ENCODE peak calls at places on chromosome 11, in five cellular contexts. One of them, this sample, is unnamed.

GRCh38 chr11:111460752-111461305 is 51.4 kb downstream of the BTG4 start:
- DNase-seq in fibroblast of lung: peak; percentile 76
- DNase-seq in body of pancreas: no peak
- DNase-seq in right lobe of liver: no peak
- DNase-seq in bronchial epithelial cell: no peak
- DNase-seq in this sample: no peak

GRCh38 chr11:623999-624704 is 603 bp downstream of the CDHR5 start:
- DNase-seq in fibroblast of lung: no peak
- DNase-seq in body of pancreas: no peak
- DNase-seq in right lobe of liver: peak; percentile 76
- DNase-seq in bronchial epithelial cell: peak; percentile 48
- DNase-seq in this sample: no peak

GRCh38 chr11:64156235-64157011 is 9.5 kb downstream of the MACROD1 start:
- DNase-seq in fibroblast of lung: no peak
- DNase-seq in body of pancreas: no peak
- DNase-seq in right lobe of liver: no peak
- DNase-seq in bronchial epithelial cell: no peak
- DNase-seq in this sample: no peak

GRCh38 chr11:122650619-122651018 is 4.9 kb upstream of the UBASH3B start:
- DNase-seq in fibroblast of lung: no peak
- DNase-seq in body of pancreas: no peak
- DNase-seq in right lobe of liver: no peak
- DNase-seq in bronchial epithelial cell: no peak
- DNase-seq in this sample: no peak

GRCh38 chr11:122229078-122229477 is 113.1 kb upstream of the BLID start:
- DNase-seq in fibroblast of lung: peak; percentile 79
- DNase-seq in body of pancreas: no peak
- DNase-seq in right lobe of liver: no peak
- DNase-seq in bronchial epithelial cell: no peak
- DNase-seq in this sample: no peak

GRCh38 chr11:124840666-124841065 is 24.6 kb upstream of the ROBO3 start:
- DNase-seq in fibroblast of lung: no peak
- DNase-seq in body of pancreas: no peak
- DNase-seq in right lobe of liver: no peak
- DNase-seq in bronchial epithelial cell: no peak
- DNase-seq in this sample: no peak

GRCh38 chr11:128040603-128041002 is 546.8 kb downstream of the ETS1 start:
- DNase-seq in fibroblast of lung: peak; percentile 28
- DNase-seq in body of pancreas: no peak
- DNase-seq in right lobe of liver: no peak
- DNase-seq in bronchial epithelial cell: no peak
- DNase-seq in this sample: no peak

GRCh38 chr11:39732002-39732401 is 1727.5 kb downstream of the LRRC4C start:
- DNase-seq in fibroblast of lung: no peak
- DNase-seq in body of pancreas: no peak
- DNase-seq in right lobe of liver: no peak
- DNase-seq in bronchial epithelial cell: no peak
- DNase-seq in this sample: no peak

GRCh38 chr11:115439385-115439784 is 64.8 kb downstream of the CADM1 start:
- DNase-seq in fibroblast of lung: peak; percentile 89
- DNase-seq in body of pancreas: no peak
- DNase-seq in right lobe of liver: no peak
- DNase-seq in bronchial epithelial cell: peak; percentile 41
- DNase-seq in this sample: no peak

GRCh38 chr11:74592063-74592440 is 330 bp upstream of the POLD3 start:
- DNase-seq in fibroblast of lung: no peak
- DNase-seq in body of pancreas: peak; percentile 32
- DNase-seq in right lobe of liver: no peak
- DNase-seq in bronchial epithelial cell: no peak
- DNase-seq in this sample: no peak

GRCh38 chr11:11769782-11770181 is 72.0 kb upstream of the USP47 start:
- DNase-seq in fibroblast of lung: no peak
- DNase-seq in body of pancreas: no peak
- DNase-seq in right lobe of liver: no peak
- DNase-seq in bronchial epithelial cell: no peak
- DNase-seq in this sample: no peak

GRCh38 chr11:45658292-45658991 is 7.0 kb downstream of the CHST1 start:
- DNase-seq in fibroblast of lung: peak; percentile 72
- DNase-seq in body of pancreas: no peak
- DNase-seq in right lobe of liver: peak; percentile 73
- DNase-seq in bronchial epithelial cell: no peak
- DNase-seq in this sample: peak; percentile 63

GRCh38 chr11:32328392-32328791 is 106.9 kb downstream of the WT1 start:
- DNase-seq in fibroblast of lung: no peak
- DNase-seq in body of pancreas: no peak
- DNase-seq in right lobe of liver: no peak
- DNase-seq in bronchial epithelial cell: no peak
- DNase-seq in this sample: no peak

GRCh38 chr11:67356867-67357561 is 3.7 kb upstream of the POLD4 start:
- DNase-seq in fibroblast of lung: peak; percentile 73
- DNase-seq in body of pancreas: peak; percentile 75
- DNase-seq in right lobe of liver: peak; percentile 72
- DNase-seq in bronchial epithelial cell: peak; percentile 66
- DNase-seq in this sample: no peak

GRCh38 chr11:73426184-73426845 is 50.1 kb downstream of the RELT start:
- DNase-seq in fibroblast of lung: peak; percentile 73
- DNase-seq in body of pancreas: no peak
- DNase-seq in right lobe of liver: no peak
- DNase-seq in bronchial epithelial cell: no peak
- DNase-seq in this sample: no peak

GRCh38 chr11:84909740-84910139 is 717.4 kb downstream of the DLG2 start:
- DNase-seq in fibroblast of lung: no peak
- DNase-seq in body of pancreas: no peak
- DNase-seq in right lobe of liver: no peak
- DNase-seq in bronchial epithelial cell: no peak
- DNase-seq in this sample: no peak

GRCh38 chr11:70739811-70740474 is 341.6 kb downstream of the CTTN start:
- DNase-seq in fibroblast of lung: no peak
- DNase-seq in body of pancreas: no peak
- DNase-seq in right lobe of liver: peak; percentile 46
- DNase-seq in bronchial epithelial cell: no peak
- DNase-seq in this sample: no peak

GRCh38 chr11:128559496-128560103 is 27.8 kb downstream of the ETS1 start:
- DNase-seq in fibroblast of lung: no peak
- DNase-seq in body of pancreas: no peak
- DNase-seq in right lobe of liver: no peak
- DNase-seq in bronchial epithelial cell: peak; percentile 34
- DNase-seq in this sample: no peak

GRCh38 chr11:67396587-67397398 is 4.9 kb downstream of the PPP1CA start:
- DNase-seq in fibroblast of lung: no peak
- DNase-seq in body of pancreas: no peak
- DNase-seq in right lobe of liver: no peak
- DNase-seq in bronchial epithelial cell: no peak
- DNase-seq in this sample: no peak

GRCh38 chr11:76588455-76589325 is 81.9 kb downstream of the LRRC32 start:
- DNase-seq in fibroblast of lung: no peak
- DNase-seq in body of pancreas: no peak
- DNase-seq in right lobe of liver: peak; percentile 79
- DNase-seq in bronchial epithelial cell: no peak
- DNase-seq in this sample: peak; percentile 59

GRCh38 chr11:107859459-107860239 is 1.1 kb upstream of the SLC35F2 start:
- DNase-seq in fibroblast of lung: no peak
- DNase-seq in body of pancreas: peak; percentile 38
- DNase-seq in right lobe of liver: peak; percentile 68
- DNase-seq in bronchial epithelial cell: peak; percentile 28
- DNase-seq in this sample: no peak

GRCh38 chr11:88179966-88180629 is 4.9 kb upstream of the RAB38 start:
- DNase-seq in fibroblast of lung: peak; percentile 7
- DNase-seq in body of pancreas: no peak
- DNase-seq in right lobe of liver: no peak
- DNase-seq in bronchial epithelial cell: peak; percentile 97
- DNase-seq in this sample: no peak

GRCh38 chr11:4606231-4607015 is 1.6 kb downstream of the TRIM68 start:
- DNase-seq in fibroblast of lung: peak; percentile 11
- DNase-seq in body of pancreas: no peak
- DNase-seq in right lobe of liver: no peak
- DNase-seq in bronchial epithelial cell: peak; percentile 11
- DNase-seq in this sample: no peak

GRCh38 chr11:6481924-6482275 is 599 bp downstream of the TIMM10B start:
- DNase-seq in fibroblast of lung: no peak
- DNase-seq in body of pancreas: peak; percentile 26
- DNase-seq in right lobe of liver: no peak
- DNase-seq in bronchial epithelial cell: no peak
- DNase-seq in this sample: no peak

GRCh38 chr11:872799-873198 is 30.1 kb downstream of the TSPAN4 start:
- DNase-seq in fibroblast of lung: no peak
- DNase-seq in body of pancreas: no peak
- DNase-seq in right lobe of liver: no peak
- DNase-seq in bronchial epithelial cell: no peak
- DNase-seq in this sample: no peak

GRCh38 chr11:693415-693831 is 1.6 kb downstream of the DEAF1 start:
- DNase-seq in fibroblast of lung: no peak
- DNase-seq in body of pancreas: no peak
- DNase-seq in right lobe of liver: no peak
- DNase-seq in bronchial epithelial cell: no peak
- DNase-seq in this sample: no peak

GRCh38 chr11:100689141-100689540 is 2.1 kb downstream of the ARHGAP42 start:
- DNase-seq in fibroblast of lung: no peak
- DNase-seq in body of pancreas: no peak
- DNase-seq in right lobe of liver: no peak
- DNase-seq in bronchial epithelial cell: no peak
- DNase-seq in this sample: no peak

GRCh38 chr11:111570796-111571195 is 30.3 kb downstream of the LAYN start:
- DNase-seq in fibroblast of lung: no peak
- DNase-seq in body of pancreas: no peak
- DNase-seq in right lobe of liver: no peak
- DNase-seq in bronchial epithelial cell: no peak
- DNase-seq in this sample: no peak

GRCh38 chr11:132944557-132944920 is 587.8 kb downstream of the OPCML start:
- DNase-seq in fibroblast of lung: no peak
- DNase-seq in body of pancreas: no peak
- DNase-seq in right lobe of liver: no peak
- DNase-seq in bronchial epithelial cell: no peak
- DNase-seq in this sample: no peak

GRCh38 chr11:67352546-67353316 is 615 bp downstream of the POLD4 start:
- DNase-seq in fibroblast of lung: no peak
- DNase-seq in body of pancreas: no peak
- DNase-seq in right lobe of liver: peak; percentile 73
- DNase-seq in bronchial epithelial cell: peak; percentile 36
- DNase-seq in this sample: no peak

GRCh38 chr11:69639843-69640242 is 1.1 kb upstream of the CCND1 start:
- DNase-seq in fibroblast of lung: no peak
- DNase-seq in body of pancreas: no peak
- DNase-seq in right lobe of liver: no peak
- DNase-seq in bronchial epithelial cell: no peak
- DNase-seq in this sample: no peak
- H3K4me3 ChIP-seq in fibroblast of lung: peak overlapping the region; percentile 70
- H3K4me3 ChIP-seq in body of pancreas: no peak overlapping the region
- H3K4me3 ChIP-seq in right lobe of liver: peak overlapping the region; percentile 75
- H3K4me3 ChIP-seq in bronchial epithelial cell: peak overlapping the region; percentile 92
- H3K4me3 ChIP-seq in this sample: peak overlapping the region; percentile 98

GRCh38 chr11:2139691-2140337 is 625 bp upstream of the IGF2 start:
- DNase-seq in fibroblast of lung: no peak
- DNase-seq in body of pancreas: no peak
- DNase-seq in right lobe of liver: peak; percentile 50
- DNase-seq in bronchial epithelial cell: no peak
- DNase-seq in this sample: no peak
- TF ChIP-seq CTCF in fibroblast of lung: no peak
- TF ChIP-seq CTCF in body of pancreas: no peak
- TF ChIP-seq CTCF in right lobe of liver: no peak
- TF ChIP-seq CTCF in bronchial epithelial cell: no peak
- TF ChIP-seq CTCF in this sample: no peak

GRCh38 chr11:35641206-35641885 is 21.2 kb upstream of the TRIM44 start:
- DNase-seq in fibroblast of lung: peak; percentile 53
- DNase-seq in body of pancreas: no peak
- DNase-seq in right lobe of liver: no peak
- DNase-seq in bronchial epithelial cell: no peak
- DNase-seq in this sample: no peak

GRCh38 chr11:35632301-35632700 is 14.0 kb downstream of the FJX1 start:
- DNase-seq in fibroblast of lung: peak; percentile 20
- DNase-seq in body of pancreas: no peak
- DNase-seq in right lobe of liver: no peak
- DNase-seq in bronchial epithelial cell: no peak
- DNase-seq in this sample: peak; percentile 46

GRCh38 chr11:35639591-35640179 is 21.4 kb downstream of the FJX1 start:
- DNase-seq in fibroblast of lung: no peak
- DNase-seq in body of pancreas: no peak
- DNase-seq in right lobe of liver: no peak
- DNase-seq in bronchial epithelial cell: no peak
- DNase-seq in this sample: no peak

GRCh38 chr11:35633827-35634226 is 15.6 kb downstream of the FJX1 start:
- DNase-seq in fibroblast of lung: no peak
- DNase-seq in body of pancreas: no peak
- DNase-seq in right lobe of liver: no peak
- DNase-seq in bronchial epithelial cell: no peak
- DNase-seq in this sample: no peak

GRCh38 chr11:35635933-35636332 is 17.7 kb downstream of the FJX1 start:
- DNase-seq in fibroblast of lung: no peak
- DNase-seq in body of pancreas: no peak
- DNase-seq in right lobe of liver: no peak
- DNase-seq in bronchial epithelial cell: no peak
- DNase-seq in this sample: no peak
- H3K27me3 ChIP-seq in fibroblast of lung: no peaks in the 10 kb centered on the region
- H3K27me3 ChIP-seq in body of pancreas: no peaks in the 10 kb centered on the region
- H3K27me3 ChIP-seq in right lobe of liver: no peaks in the 10 kb centered on the region
- H3K27me3 ChIP-seq in bronchial epithelial cell: no peaks in the 10 kb centered on the region
- H3K27me3 ChIP-seq in this sample: no peaks in the 10 kb centered on the region

DNA sequence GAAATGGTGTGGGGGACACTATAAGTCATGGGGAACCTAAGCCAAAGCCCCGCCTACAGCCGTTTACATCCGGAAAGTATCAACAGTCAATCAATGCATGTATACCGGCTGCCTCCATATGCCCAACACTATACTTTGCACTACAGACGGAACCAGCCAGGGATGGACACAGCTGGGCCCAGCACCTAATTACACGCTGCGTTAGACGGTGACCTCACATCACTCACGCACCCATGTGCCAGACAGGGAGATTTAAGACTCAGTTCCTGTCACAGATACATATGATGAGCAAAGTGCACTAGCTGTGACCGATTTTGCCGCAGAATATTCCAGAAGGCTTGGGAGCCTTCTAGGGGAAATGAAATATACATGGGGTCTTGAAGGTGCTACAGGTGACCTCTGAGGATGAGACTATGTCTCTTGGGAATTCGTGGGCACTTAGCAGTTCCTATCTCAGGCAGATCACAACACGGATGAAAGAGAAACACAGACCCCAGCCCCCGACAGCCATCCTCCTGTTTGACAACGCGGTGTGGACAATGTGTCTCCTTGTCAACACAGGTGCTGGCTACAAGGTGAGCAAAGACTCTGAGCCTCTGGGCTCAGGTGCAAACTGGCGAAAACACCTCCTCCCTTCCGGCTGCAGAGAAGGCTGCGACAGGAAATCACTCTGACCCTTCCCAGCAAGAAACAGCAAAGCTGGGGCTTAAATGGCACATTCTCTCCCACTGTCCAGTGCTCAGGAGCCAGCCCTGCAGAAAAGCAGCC is 8.0 kb downstream of the AHNAK start:
- DNase-seq in fibroblast of lung: no peak
- DNase-seq in body of pancreas: no peak
- DNase-seq in right lobe of liver: no peak
- DNase-seq in bronchial epithelial cell: no peak
- DNase-seq in this sample: no peak
- H3K4me3 ChIP-seq in fibroblast of lung: peak overlapping the region; percentile 34
- H3K4me3 ChIP-seq in body of pancreas: no peak overlapping the region
- H3K4me3 ChIP-seq in right lobe of liver: no peak overlapping the region
- H3K4me3 ChIP-seq in bronchial epithelial cell: no peak overlapping the region
- H3K4me3 ChIP-seq in this sample: peak overlapping the region; percentile 12